ENCODE peak calls at places on chromosomes 2 and 18, in eight cellular contexts. L, I, O, W, N, C, A and G are unnamed samples.
A peak's percentile ranks its signal among the peaks of the same experiment; 100 is the strongest.

GRCh38 chr2:191171291-191171690 is 20.5 kb upstream of the STAT4 start:
- DNase-seq in L (peak; percentile 20), I (no peak), O (no peak), W (no peak), N (no peak), C (peak; percentile 51), A (no peak), G (no peak)

GRCh38 chr2:167401309-167401708 is 513.0 kb downstream of the XIRP2 start:
- DNase-seq in L (no peak), I (no peak), O (no peak), W (no peak), N (no peak), C (no peak), A (no peak), G (no peak)

GRCh38 chr2:209609531-209609930 is 162.1 kb upstream of the UNC80 start:
- DNase-seq in L (no peak), I (no peak), O (no peak), W (no peak), N (no peak), C (no peak), A (no peak), G (no peak)

GRCh38 chr18:22604390-22604985 is 186.8 kb upstream of the CTAGE1 start:
- DNase-seq in L (no peak), I (peak; percentile 9), O (peak; percentile 3), W (no peak), N (no peak), C (no peak), A (no peak), G (peak; percentile 78)

GRCh38 chr18:24068945-24069693 is 54.6 kb downstream of the TTC39C start:
- DNase-seq in L (no peak), I (no peak), O (no peak), W (no peak), N (no peak), C (peak; percentile 42), A (no peak), G (no peak)

GRCh38 chr2:209239585-209239938 is 184.3 kb upstream of the MAP2 start:
- DNase-seq in L (no peak), I (no peak), O (no peak), W (no peak), N (no peak), C (no peak), A (no peak), G (no peak)

GRCh38 chr18:23311346-23312103 is 141.6 kb upstream of the RIOK3 start:
- DNase-seq in L (no peak), I (peak; percentile 72), O (no peak), W (no peak), N (no peak), C (peak; percentile 92), A (no peak), G (peak; percentile 97)

GRCh38 chr2:138537170-138537915 is 35.8 kb downstream of the SPOPL start:
- DNase-seq in L (no peak), I (no peak), O (no peak), W (no peak), N (no peak), C (no peak), A (no peak), G (no peak)

GRCh38 chr2:159557437-159558034 is 58.8 kb downstream of the BAZ2B start:
- DNase-seq in L (no peak), I (peak; percentile 40), O (peak; percentile 6), W (peak; percentile 40), N (no peak), C (peak; percentile 8), A (no peak), G (peak; percentile 33)

GRCh38 chr2:210366675-210367080 is 51.7 kb upstream of the MYL1 start:
- DNase-seq in L (no peak), I (no peak), O (peak; percentile 33), W (no peak), N (no peak), C (no peak), A (no peak), G (no peak)

GRCh38 chr2:110958720-110959119 is 162.0 kb upstream of the BCL2L11 start:
- DNase-seq in L (no peak), I (no peak), O (no peak), W (no peak), N (no peak), C (no peak), A (no peak), G (no peak)

GRCh38 chr18:11512096-11513030 is 97.0 kb upstream of the SLC35G4 start:
- DNase-seq in L (no peak), I (peak; percentile 51), O (peak; percentile 50), W (peak; percentile 9), N (no peak), C (peak; percentile 21), A (no peak), G (peak; percentile 40)

GRCh38 chr2:176931588-176932563 is 280.7 kb upstream of the HNRNPA3 start:
- DNase-seq in L (peak; percentile 10), I (peak; percentile 39), O (peak; percentile 94), W (no peak), N (no peak), C (peak; percentile 24), A (no peak), G (no peak)

GRCh38 chr18:23237524-23238151 is 102.4 kb downstream of the CABLES1 start:
- DNase-seq in L (no peak), I (peak; percentile 53), O (peak; percentile 91), W (peak; percentile 50), N (no peak), C (peak; percentile 58), A (no peak), G (peak; percentile 67)

GRCh38 chr2:9648821-9649220 is 18.0 kb upstream of the YWHAQ start:
- DNase-seq in L (no peak), I (no peak), O (no peak), W (no peak), N (no peak), C (no peak), A (no peak), G (no peak)

DNA sequence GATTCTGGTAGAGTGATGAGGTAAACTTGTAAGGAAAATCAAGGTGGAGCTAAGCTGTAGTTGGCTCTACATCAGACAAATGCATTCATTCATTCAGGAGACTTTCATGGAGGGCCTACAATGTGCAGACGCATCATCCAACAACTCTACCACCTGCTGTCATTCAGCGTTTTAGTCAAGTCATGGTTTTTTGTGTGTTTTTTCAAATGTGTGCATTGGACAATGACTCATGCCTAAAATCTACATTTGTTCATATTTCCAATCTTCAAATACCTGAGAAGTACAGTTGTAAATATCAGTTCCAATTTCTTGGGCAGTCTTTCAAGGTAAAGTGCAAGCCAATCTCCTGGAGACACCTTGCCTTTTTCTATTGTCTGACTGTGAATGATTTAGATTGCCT is 108.0 kb upstream of the LGALSL start:
- DNase-seq in L (no peak), I (no peak), O (no peak), W (no peak), N (no peak), C (no peak), A (no peak), G (no peak)
- H3K4me3 ChIP-seq in L (no peak overlapping the region), I (no peak overlapping the region), O (no peak overlapping the region), W (no peak overlapping the region), N (no peak overlapping the region), C (no peak overlapping the region), A (no peak overlapping the region), G (no peak overlapping the region)

GRCh38 chr2:71299507-71299906 is 32.1 kb upstream of the ZNF638 start:
- DNase-seq in L (peak; percentile 51), I (peak; percentile 16), O (peak; percentile 24), W (peak; percentile 47), N (no peak), C (peak; percentile 48), A (no peak), G (peak; percentile 59)
- TF ChIP-seq CTCF in L (peak; percentile 78), I (peak; percentile 64), O (peak; percentile 52), W (peak; percentile 78), N (peak; percentile 92), C (peak; percentile 81), A (peak; percentile 54), G (peak; percentile 67)

DNA sequence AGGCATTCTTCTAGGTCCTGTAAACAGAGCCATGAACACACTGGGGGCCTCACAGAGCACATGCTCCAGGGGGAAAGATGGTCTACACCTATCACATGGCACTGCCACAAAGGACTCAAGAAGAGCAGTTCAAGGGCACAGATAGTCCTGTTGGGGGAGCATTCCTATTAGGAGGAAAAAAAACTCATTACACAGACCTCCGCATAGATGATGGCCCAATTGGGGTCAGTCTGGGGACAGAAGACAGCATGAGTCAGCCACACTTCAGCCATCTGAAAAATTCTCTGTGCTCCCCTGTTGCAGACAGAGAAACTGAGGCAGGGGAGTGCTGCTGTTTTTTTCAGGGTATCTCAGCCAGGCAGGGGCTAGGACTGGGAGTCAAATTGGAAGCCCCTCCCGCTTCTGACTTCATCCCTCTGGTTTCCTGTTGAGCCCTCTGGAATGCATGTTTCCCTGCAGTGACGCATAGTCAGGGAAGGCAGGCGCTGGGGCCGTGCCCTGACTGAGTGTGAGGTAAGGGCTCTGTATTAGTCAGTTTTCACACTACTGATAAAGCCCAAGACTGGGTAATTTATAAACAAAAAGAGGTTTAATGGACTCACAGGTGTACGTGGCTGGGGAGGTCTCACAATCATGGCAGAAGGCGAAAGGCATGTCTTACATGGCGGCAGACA is 67.9 kb downstream of the RHOB start:
- DNase-seq in L (no peak), I (peak; percentile 95), O (no peak), W (no peak), N (no peak), C (peak; percentile 91), A (no peak), G (peak; percentile 98)
- H3K4me3 ChIP-seq in L (no peak overlapping the region), I (no peak overlapping the region), O (no peak overlapping the region), W (no peak overlapping the region), N (no peak overlapping the region), C (no peak overlapping the region), A (no peak overlapping the region), G (no peak overlapping the region)

GRCh38 chr2:121731366-121731765 is 5.3 kb downstream of the NIFK start:
- DNase-seq in L (no peak), I (no peak), O (no peak), W (no peak), N (no peak), C (no peak), A (no peak), G (no peak)

GRCh38 chr2:121740973-121741372 is 4.3 kb upstream of the NIFK start:
- DNase-seq in L (no peak), I (no peak), O (no peak), W (no peak), N (no peak), C (no peak), A (no peak), G (no peak)

GRCh38 chr2:121736140-121736461 is 574 bp downstream of the NIFK start:
- DNase-seq in L (no peak), I (no peak), O (no peak), W (no peak), N (no peak), C (no peak), A (no peak), G (no peak)

GRCh38 chr2:121736462-121737336 is at the start of gene NIFK:
- DNase-seq in L (peak; percentile 99), I (peak; percentile 98), O (peak; percentile 99), W (peak; percentile 99), N (peak; percentile 100), C (peak; percentile 97), A (peak; percentile 96), G (peak; percentile 98)

DNA sequence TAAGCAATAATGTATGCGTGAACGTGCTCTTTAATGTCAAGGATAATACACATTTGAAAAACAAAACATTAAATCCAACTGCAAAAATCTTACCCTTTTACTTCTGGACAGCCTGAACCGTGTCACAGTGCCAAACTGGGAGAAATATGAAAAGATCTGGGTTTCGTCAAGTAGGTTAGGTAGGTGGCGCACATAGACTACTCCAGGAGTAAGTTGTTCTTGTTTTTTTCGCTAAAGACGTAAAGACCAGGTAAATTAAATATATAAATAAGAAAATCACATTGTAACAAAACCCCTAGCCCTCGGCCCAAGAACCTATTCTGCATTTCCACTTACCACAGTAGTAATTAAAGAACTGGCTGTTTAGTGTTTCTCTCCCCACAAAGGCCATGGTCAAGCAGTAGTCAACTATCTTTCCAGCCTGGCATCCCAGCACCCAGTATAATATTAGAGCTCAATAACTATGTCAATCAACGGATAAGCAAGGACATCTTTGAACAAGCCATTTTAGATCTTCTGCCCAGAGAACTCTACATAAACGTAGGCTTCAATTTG is 1.1 kb downstream of the NIFK start:
- DNase-seq in L (peak; percentile 26), I (peak; percentile 30), O (peak; percentile 26), W (no peak), N (no peak), C (no peak), A (no peak), G (peak; percentile 36)
- TF ChIP-seq CTCF in L (peak; percentile 35), I (peak; percentile 42), O (no peak), W (no peak), N (no peak), C (peak; percentile 7), A (peak; percentile 15), G (no peak)